ENCODE peak calls at places on chromosome 14, in nine cellular contexts. G is right cardiac atrium; F is CD8-positive, alpha-beta T cell; T is GM23338; Z is endothelial cell of umbilical vein; A is sigmoid colon; L is HCT116; X is uterus; E is GM06990. P is an unnamed sample.

GRCh38 chr14:44803239-44803905 is 158.4 kb downstream of the KLHL28 start:
- DNase-seq in G (no peak), F (no peak), T (peak; percentile 76), Z (peak; percentile 53), A (no peak), L (peak; percentile 45), X (no peak), E (no peak), P (peak; percentile 41)

GRCh38 chr14:96722751-96723150 is 74.4 kb upstream of the VRK1 start:
- DNase-seq in G (no peak), F (no peak), T (peak; percentile 6), Z (no peak), A (peak; percentile 22), L (no peak), X (no peak), E (no peak), P (no peak)

GRCh38 chr14:44742202-44742601 is 219.5 kb downstream of the KLHL28 start:
- DNase-seq in G (no peak), F (no peak), T (no peak), Z (no peak), A (no peak), L (no peak), X (no peak), E (no peak), P (no peak)

GRCh38 chr14:53153702-53154112 is 584 bp upstream of the DDHD1 start:
- DNase-seq in G (no peak), F (no peak), T (no peak), Z (no peak), A (no peak), L (no peak), X (no peak), E (no peak), P (no peak)

GRCh38 chr14:54901380-54902142 is 1.1 kb downstream of the GCH1 start:
- DNase-seq in G (no peak), F (peak; percentile 7), T (peak; percentile 50), Z (peak; percentile 17), A (peak; percentile 68), L (no peak), X (no peak), E (peak; percentile 21), P (no peak)

GRCh38 chr14:43579743-43580142 is 927.3 kb downstream of the FSCB start:
- DNase-seq in G (no peak), F (no peak), T (no peak), Z (no peak), A (no peak), L (no peak), X (no peak), E (no peak), P (no peak)

GRCh38 chr14:50791201-50791600 is 39.8 kb downstream of the NIN start:
- DNase-seq in G (no peak), F (no peak), T (no peak), Z (no peak), A (no peak), L (no peak), X (no peak), E (peak; percentile 59), P (no peak)

GRCh38 chr14:22303589-22304195 is 285.3 kb downstream of the DAD1 start:
- DNase-seq in G (no peak), F (no peak), T (peak; percentile 61), Z (peak; percentile 13), A (no peak), L (no peak), X (no peak), E (no peak), P (no peak)

GRCh38 chr14:89842852-89843251 is 111.7 kb downstream of the EFCAB11 start:
- DNase-seq in G (no peak), F (no peak), T (no peak), Z (no peak), A (no peak), L (no peak), X (no peak), E (no peak), P (peak; percentile 91)

GRCh38 chr14:39417014-39417413 is 15.2 kb downstream of the FBXO33 start:
- DNase-seq in G (no peak), F (no peak), T (peak; percentile 86), Z (peak; percentile 7), A (no peak), L (peak; percentile 6), X (no peak), E (no peak), P (no peak)

GRCh38 chr14:41899416-41899815 is 292.7 kb downstream of the LRFN5 start:
- DNase-seq in G (no peak), F (no peak), T (no peak), Z (no peak), A (no peak), L (no peak), X (no peak), E (no peak), P (no peak)

GRCh38 chr14:78997811-78998210 is 827.6 kb downstream of the NRXN3 start:
- DNase-seq in G (no peak), F (no peak), T (no peak), Z (peak; percentile 37), A (peak; percentile 81), L (no peak), X (peak; percentile 19), E (no peak), P (no peak)

GRCh38 chr14:66643344-66643743 is 135.4 kb downstream of the GPHN start:
- DNase-seq in G (no peak), F (no peak), T (no peak), Z (peak; percentile 52), A (no peak), L (no peak), X (no peak), E (no peak), P (no peak)

GRCh38 chr14:64646103-64646502 is 58.1 kb upstream of the PLEKHG3 start:
- DNase-seq in G (no peak), F (no peak), T (peak; percentile 29), Z (no peak), A (peak; percentile 77), L (no peak), X (peak; percentile 53), E (no peak), P (no peak)

GRCh38 chr14:77791225-77791600 is 8.7 kb upstream of the ADCK1 start:
- DNase-seq in G (no peak), F (no peak), T (no peak), Z (no peak), A (no peak), L (no peak), X (no peak), E (no peak), P (no peak)

GRCh38 chr14:64807588-64807987 is 72.1 kb downstream of the SPTB start:
- DNase-seq in G (peak; percentile 85), F (no peak), T (no peak), Z (no peak), A (no peak), L (no peak), X (no peak), E (no peak), P (no peak)

GRCh38 chr14:77830692-77831091 is 30.8 kb downstream of the ADCK1 start:
- DNase-seq in G (no peak), F (no peak), T (no peak), Z (no peak), A (no peak), L (no peak), X (no peak), E (no peak), P (no peak)

GRCh38 chr14:75896341-75896740 is 85.5 kb downstream of the TGFB3 start:
- DNase-seq in G (no peak), F (no peak), T (no peak), Z (peak; percentile 61), A (no peak), L (no peak), X (no peak), E (no peak), P (no peak)

GRCh38 chr14:76322594-76323220 is 53.2 kb upstream of the ESRRB start:
- DNase-seq in G (no peak), F (no peak), T (no peak), Z (no peak), A (peak; percentile 22), L (no peak), X (no peak), E (no peak), P (no peak)

GRCh38 chr14:32202468-32202865 is 602 bp downstream of the RNU6-8 start:
- DNase-seq in G (no peak), F (no peak), T (peak; percentile 28), Z (peak; percentile 55), A (no peak), L (no peak), X (no peak), E (no peak), P (no peak)
- H3K27me3 ChIP-seq in G (no peaks in the 10 kb centered on the region), F (no peaks in the 10 kb centered on the region), T (peaks cover 7% of the 10 kb centered on the region), Z (peaks cover 15% of the 10 kb centered on the region), A (no peaks in the 10 kb centered on the region), L (no peaks in the 10 kb centered on the region), X (no peaks in the 10 kb centered on the region), E (no peaks in the 10 kb centered on the region), P (no peaks in the 10 kb centered on the region)

DNA sequence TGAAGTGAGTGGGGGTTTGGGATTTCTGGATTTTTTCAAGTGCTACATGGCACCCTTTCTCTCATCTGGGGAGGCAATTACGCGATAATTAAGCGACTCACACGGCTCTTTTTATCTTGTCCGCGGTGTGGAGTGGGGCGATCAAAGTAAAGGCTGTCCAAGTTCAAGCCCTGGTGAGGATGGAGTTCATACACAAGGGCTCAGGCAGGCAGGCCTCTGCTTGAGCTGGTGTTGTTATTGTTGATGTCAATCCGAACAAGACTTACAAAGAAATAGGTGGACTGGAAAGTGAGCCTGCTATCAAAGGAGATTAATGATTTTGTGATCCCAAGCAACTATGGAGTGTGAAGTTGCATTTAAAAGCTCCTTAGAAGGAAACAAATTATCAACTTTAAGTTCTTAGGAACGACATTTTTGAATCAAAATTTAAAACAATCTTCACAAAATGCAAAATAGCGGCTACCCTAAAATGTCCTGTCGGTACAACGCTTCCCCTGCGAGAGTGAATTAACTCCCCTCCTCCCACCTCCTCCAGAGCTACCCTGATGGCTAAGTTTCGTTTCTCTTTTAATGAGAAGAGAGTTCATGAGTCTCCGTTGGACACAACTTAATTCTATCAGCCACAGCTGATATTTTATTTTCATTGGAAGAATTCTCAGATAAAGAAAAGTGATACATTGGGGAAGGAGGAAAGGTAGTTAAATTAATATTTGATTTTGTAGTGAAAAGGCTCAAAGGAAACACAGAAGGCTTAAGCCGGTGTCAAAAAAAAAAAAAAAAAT is 5.9 kb downstream of the FOXA1 start:
- DNase-seq in G (no peak), F (no peak), T (peak; percentile 51), Z (no peak), A (no peak), L (no peak), X (no peak), E (no peak), P (peak; percentile 60)
- H3K27me3 ChIP-seq in G (peaks cover 7% of the 10 kb centered on the region), F (peaks cover 12% of the 10 kb centered on the region), T (peaks cover 100% of the 10 kb centered on the region), Z (peaks cover 100% of the 10 kb centered on the region), A (peaks cover 100% of the 10 kb centered on the region), L (no peaks in the 10 kb centered on the region), X (peaks cover 45% of the 10 kb centered on the region), E (no peaks in the 10 kb centered on the region), P (no peaks in the 10 kb centered on the region)

DNA sequence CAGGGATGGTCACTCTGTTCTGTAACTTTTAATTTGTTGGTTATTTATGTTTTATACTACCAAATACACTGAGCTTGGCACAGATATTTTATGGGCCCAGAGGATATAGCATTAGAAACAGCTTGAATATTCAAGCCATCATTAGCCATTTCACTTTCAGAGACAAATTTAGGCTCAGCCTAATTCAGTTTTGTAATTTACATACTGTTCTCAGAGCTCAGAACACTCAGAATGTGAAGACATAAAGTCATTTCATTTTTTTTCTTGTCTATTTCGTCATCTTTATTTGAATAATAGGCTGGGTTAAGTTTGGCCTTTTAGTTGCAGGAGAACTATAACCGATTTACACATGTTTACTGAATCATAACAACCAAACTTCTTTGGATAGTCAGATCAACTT is 361.7 kb downstream of the SNAPC1 start:
- DNase-seq in G (no peak), F (no peak), T (no peak), Z (no peak), A (no peak), L (no peak), X (no peak), E (no peak), P (no peak)
- H3K27me3 ChIP-seq in G (peaks cover 2% of the 10 kb centered on the region), F (peaks cover 9% of the 10 kb centered on the region), T (peaks cover 13% of the 10 kb centered on the region), Z (peaks cover 68% of the 10 kb centered on the region), A (peaks cover 32% of the 10 kb centered on the region), L (peaks cover 11% of the 10 kb centered on the region), X (no peaks in the 10 kb centered on the region), E (no peaks in the 10 kb centered on the region), P (no peaks in the 10 kb centered on the region)

GRCh38 chr14:103058209-103059055 is 1.1 kb upstream of the CDC42BPB start:
- DNase-seq in G (peak; percentile 66), F (no peak), T (no peak), Z (no peak), A (peak; percentile 74), L (no peak), X (peak; percentile 46), E (no peak), P (no peak)
- H3K27me3 ChIP-seq in G (no peaks in the 10 kb centered on the region), F (no peaks in the 10 kb centered on the region), T (no peaks in the 10 kb centered on the region), Z (no peaks in the 10 kb centered on the region), A (no peaks in the 10 kb centered on the region), L (no peaks in the 10 kb centered on the region), X (no peaks in the 10 kb centered on the region), E (no peaks in the 10 kb centered on the region), P (no peaks in the 10 kb centered on the region)